ENCODE peak calls at places on chromosomes 6 and 20, in nine cellular contexts. G is neural progenitor cell, Z is heart left ventricle, V is HCT116, Q is astrocyte, C is heart right ventricle, B is DND-41, T is K562, X is lower lobe of right lung. R is an unnamed sample. For H3K9me3, the result is how much of the 10 kb centered on the place peaks cover.

GRCh38 chr20:47686545-47686944 is 98.7 kb downstream of the SULF2 start:
- DNase-seq in Z (no peak), Q (peak), V (no peak), T (no peak), B (no peak), G (no peak), C (no peak), X (no peak), R (peak)

GRCh38 chr6:4624726-4625125 is 151.5 kb upstream of the CDYL start:
- DNase-seq in Z (no peak), G (no peak), X (no peak), C (no peak), T (no peak), V (no peak), B (no peak), Q (peak), R (no peak)

GRCh38 chr6:14881399-14881798 is 364.5 kb upstream of the JARID2 start:
- DNase-seq in T (no peak), V (no peak), Q (peak), Z (no peak), G (no peak), C (peak), B (no peak), X (no peak), R (no peak)

GRCh38 chr6:164108869-164109769 is 694.6 kb downstream of the QKI start:
- DNase-seq in C (peak), Z (peak), X (peak), V (no peak), T (no peak), G (no peak), B (no peak), Q (peak), R (no peak)

GRCh38 chr20:57180954-57181353 is 85.5 kb downstream of the BMP7 start:
- DNase-seq in V (no peak), G (no peak), B (no peak), Z (no peak), T (no peak), C (no peak), X (no peak), Q (no peak), R (no peak)

GRCh38 chr20:35226126-35226774 is at the start of gene MMP24:
- DNase-seq in B (no peak), Z (no peak), X (no peak), V (no peak), G (peak), C (no peak), Q (no peak), T (peak), R (no peak)

GRCh38 chr20:47701612-47702011 is 83.7 kb downstream of the SULF2 start:
- DNase-seq in G (no peak), Q (peak), Z (peak), T (no peak), X (no peak), C (no peak), V (no peak), B (no peak), R (no peak)

GRCh38 chr6:14814016-14814415 is 431.9 kb upstream of the JARID2 start:
- DNase-seq in T (no peak), G (no peak), C (no peak), V (no peak), Q (no peak), X (no peak), Z (no peak), B (no peak), R (no peak)

GRCh38 chr6:1625926-1626413 is 16.3 kb downstream of the FOXC1 start:
- DNase-seq in C (no peak), T (no peak), X (no peak), Q (no peak), G (no peak), V (no peak), Z (no peak), B (no peak), R (no peak)

GRCh38 chr6:89257781-89258180 is 40.6 kb upstream of the GABRR1 start:
- DNase-seq in T (no peak), X (no peak), Z (no peak), Q (no peak), V (no peak), B (no peak), G (no peak), C (no peak), R (no peak)

GRCh38 chr6:46490425-46491200 is 636 bp downstream of the RCAN2 start:
- DNase-seq in B (no peak), Q (no peak), C (peak), X (no peak), V (no peak), T (peak), Z (no peak), G (peak), R (no peak)

GRCh38 chr6:46882622-46883021 is 39.1 kb downstream of the ADGRF5 start:
- DNase-seq in B (no peak), V (no peak), Q (no peak), G (no peak), C (no peak), Z (no peak), X (no peak), T (no peak), R (no peak)

GRCh38 chr20:51687071-51687470 is 81.1 kb downstream of the ATP9A start:
- DNase-seq in G (no peak), T (no peak), V (peak), B (no peak), Q (peak), X (no peak), C (no peak), Z (no peak), R (no peak)

GRCh38 chr20:56400001-56400640 is 7.7 kb downstream of the CSTF1 start:
- DNase-seq in G (peak), X (no peak), Z (no peak), C (peak), Q (peak), V (peak), T (peak), B (peak), R (peak)

GRCh38 chr20:51352790-51353189 is 189.7 kb downstream of the NFATC2 start:
- DNase-seq in X (no peak), C (no peak), T (no peak), G (no peak), V (no peak), B (no peak), Q (no peak), Z (no peak), R (no peak)

GRCh38 chr6:143513410-143513809 is 1.9 kb upstream of the FUCA2 start:
- DNase-seq in B (peak), X (peak), C (no peak), G (peak), Q (no peak), Z (no peak), V (no peak), T (peak), R (no peak)

GRCh38 chr6:11810854-11811643 is 32.4 kb upstream of the ADTRP start:
- DNase-seq in Z (no peak), B (no peak), T (no peak), G (no peak), V (no peak), C (no peak), X (no peak), Q (peak), R (no peak)

GRCh38 chr6:148240463-148240845 is 102.2 kb upstream of the SASH1 start:
- DNase-seq in T (no peak), G (no peak), Q (peak), X (no peak), C (peak), Z (no peak), B (no peak), V (no peak), R (peak)

GRCh38 chr6:127933852-127934840 is 33.3 kb upstream of the THEMIS start:
- DNase-seq in G (no peak), Q (no peak), C (no peak), B (no peak), T (no peak), V (no peak), X (no peak), Z (no peak), R (no peak)

GRCh38 chr6:33426590-33427563 is 7.0 kb downstream of the SYNGAP1 start:
- DNase-seq in V (no peak), G (peak), T (no peak), Q (no peak), B (no peak), X (no peak), C (no peak), Z (no peak), R (no peak)

GRCh38 chr20:3677733-3678132 is 4.1 kb downstream of the ADAM33 start:
- DNase-seq in B (no peak), Z (peak), G (no peak), T (no peak), X (no peak), V (no peak), Q (peak), C (peak), R (no peak)

GRCh38 chr20:327041-327945 is 1.9 kb downstream of the SOX12 start:
- DNase-seq in C (peak), Z (peak), B (peak), Q (peak), V (peak), X (peak), T (peak), G (peak), R (peak)

GRCh38 chr6:118735320-118735719 is 83.9 kb upstream of the CEP85L start:
- DNase-seq in Q (no peak), V (no peak), B (peak), X (no peak), G (peak), C (no peak), Z (no peak), T (peak), R (no peak)

GRCh38 chr20:64104667-64105451 is 2.5 kb downstream of the NPBWR2 start:
- DNase-seq in Z (peak), V (no peak), G (no peak), Q (no peak), C (no peak), X (peak), T (no peak), B (no peak), R (no peak)

GRCh38 chr20:47681977-47682812 is 103.1 kb downstream of the SULF2 start:
- DNase-seq in X (peak), V (no peak), Z (peak), T (no peak), C (peak), B (no peak), G (no peak), Q (peak), R (no peak)

GRCh38 chr6:37244430-37245310 is 12.9 kb upstream of the TBC1D22B start:
- DNase-seq in T (no peak), V (no peak), X (peak), G (no peak), B (no peak), Z (peak), Q (peak), C (peak), R (peak)

GRCh38 chr6:104540743-104541142 is 319.0 kb downstream of the HACE1 start:
- DNase-seq in X (no peak), C (no peak), Z (no peak), Q (peak), G (no peak), T (no peak), B (no peak), V (no peak), R (no peak)

GRCh38 chr6:43985329-43985728 is 141.9 kb downstream of the MRPL14 start:
- DNase-seq in X (peak), B (no peak), V (no peak), Z (no peak), C (no peak), G (no peak), T (no peak), Q (no peak), R (no peak)

GRCh38 chr6:105807905-105808304 is 278.2 kb upstream of the PRDM1 start:
- DNase-seq in Z (no peak), V (no peak), T (no peak), B (no peak), Q (no peak), X (no peak), G (no peak), C (no peak), R (no peak)

GRCh38 chr6:15512126-15512525 is 150.7 kb downstream of the DTNBP1 start:
- DNase-seq in Q (no peak), X (no peak), V (no peak), C (peak), B (peak), Z (no peak), G (peak), T (peak), R (no peak)

GRCh38 chr20:7493311-7493710 is 446.9 kb downstream of the HAO1 start:
- DNase-seq in B (no peak), C (no peak), V (no peak), Q (no peak), Z (no peak), X (no peak), G (no peak), T (no peak), R (no peak)

GRCh38 chr6:119978274-119978889 is 628.8 kb upstream of the MAN1A1 start:
- DNase-seq in X (no peak), G (peak), Q (peak), T (no peak), Z (no peak), B (no peak), C (no peak), V (no peak), R (no peak)

GRCh38 chr6:119511024-119511423 is 161.5 kb upstream of the MAN1A1 start:
- DNase-seq in V (no peak), Q (no peak), X (no peak), B (no peak), T (no peak), G (no peak), Z (no peak), C (no peak), R (no peak)

GRCh38 chr6:150380256-150380655 is 11.4 kb downstream of the IYD start:
- DNase-seq in Q (peak), X (no peak), V (no peak), G (no peak), T (no peak), Z (no peak), C (no peak), B (no peak), R (no peak)

GRCh38 chr6:42279144-42279781 is 61.6 kb upstream of the MRPS10 start:
- DNase-seq in Z (peak), C (no peak), B (no peak), T (no peak), G (no peak), V (no peak), X (no peak), Q (peak), R (no peak)

GRCh38 chr6:84280030-84280429 is 52.6 kb upstream of the CEP162 start:
- DNase-seq in T (no peak), C (no peak), Q (peak), G (no peak), X (no peak), V (no peak), B (no peak), Z (no peak), R (no peak)

DNA sequence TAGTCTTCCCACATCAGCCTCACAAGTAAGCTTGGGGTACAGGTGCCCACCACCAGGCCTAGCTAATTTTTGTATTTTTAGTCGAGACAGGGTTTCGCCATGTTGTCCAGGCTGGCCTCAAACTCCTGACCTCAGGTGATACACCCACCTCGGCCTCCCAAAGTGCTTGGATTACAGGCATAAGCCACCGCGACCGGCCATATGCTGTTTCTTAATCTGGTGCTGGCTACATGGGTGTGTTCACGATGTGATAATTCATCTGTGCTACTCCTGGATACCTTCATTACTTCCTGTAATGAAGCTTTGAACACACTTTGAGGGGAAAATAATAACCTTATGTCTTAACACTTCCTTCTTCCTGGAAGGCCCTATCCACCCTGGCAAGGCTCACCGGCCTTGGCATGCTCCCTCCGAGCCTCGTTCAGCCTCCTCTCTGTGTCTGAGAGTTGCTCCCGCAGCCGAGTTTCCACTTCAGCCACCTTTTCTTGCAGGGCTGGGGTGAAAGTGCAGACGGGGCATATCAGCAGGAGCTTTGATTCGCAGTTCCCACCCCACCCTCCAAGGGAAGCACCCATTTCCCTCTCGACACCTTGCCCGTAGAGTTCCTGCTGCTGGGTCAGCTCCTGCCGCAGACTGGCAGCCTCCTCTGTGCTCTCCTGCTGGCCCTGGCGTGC is 5.6 kb upstream of the PSORS1C2 start:
- DNase-seq in V (no peak), B (no peak), Z (no peak), C (no peak), X (no peak), G (no peak), T (no peak), Q (no peak), R (no peak)
- H3K9me3 ChIP-seq in V (under half), B (under half), Z (under half), C (under half), X (under half), G (under half), T (under half), Q (under half), R (under half)

GRCh38 chr6:56890066-56890465 is 64.8 kb upstream of the BEND6 start:
- DNase-seq in V (no peak), G (no peak), X (no peak), T (no peak), B (no peak), Q (no peak), C (no peak), Z (no peak), R (no peak)

GRCh38 chr6:56890683-56891429 is 64.1 kb upstream of the BEND6 start:
- DNase-seq in B (no peak), V (no peak), X (no peak), T (peak), Q (peak), Z (no peak), C (no peak), G (no peak), R (peak)

GRCh38 chr6:56888687-56889086 is 66.2 kb upstream of the BEND6 start:
- DNase-seq in V (no peak), C (no peak), G (no peak), T (no peak), Z (no peak), X (no peak), B (no peak), Q (no peak), R (no peak)

GRCh38 chr6:56889492-56889891 is 65.4 kb upstream of the BEND6 start:
- DNase-seq in Z (no peak), B (no peak), T (no peak), G (no peak), Q (no peak), C (no peak), V (no peak), X (no peak), R (no peak)

DNA sequence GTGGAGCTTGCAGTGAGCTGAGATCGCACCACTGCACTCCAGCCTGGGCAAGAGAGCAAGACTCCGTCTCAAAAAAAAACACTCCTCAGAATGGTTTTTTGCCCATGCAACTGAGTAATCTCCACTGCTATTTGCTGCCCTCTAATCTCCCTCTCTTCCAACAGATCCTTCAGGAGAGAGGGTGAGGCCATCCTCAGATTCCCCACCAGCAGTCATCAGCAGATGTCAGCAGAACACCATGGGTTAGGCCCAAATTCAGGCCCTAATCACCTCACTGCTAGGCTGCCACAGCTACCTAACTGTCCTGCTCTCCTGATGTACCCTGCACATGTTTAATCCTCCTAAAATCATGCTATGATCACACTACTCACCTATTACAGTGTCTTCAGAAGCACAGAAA is 63.2 kb upstream of the BEND6 start:
- DNase-seq in V (no peak), G (peak), Z (no peak), C (no peak), X (no peak), T (no peak), B (no peak), Q (no peak), R (peak)
- TF ChIP-seq CTCF in V (no peak), G (peak), Z (peak), C (no peak), X (no peak), T (peak), B (peak), Q (no peak), R (peak)

GRCh38 chr6:167666571-167667203 is 160.0 kb upstream of the AFDN start:
- DNase-seq in X (no peak), V (no peak), C (no peak), Q (no peak), T (no peak), B (no peak), Z (no peak), G (no peak), R (no peak)

GRCh38 chr6:167665698-167666380 is 160.9 kb upstream of the AFDN start:
- DNase-seq in T (no peak), Z (no peak), X (no peak), V (no peak), Q (no peak), C (no peak), B (no peak), G (no peak), R (no peak)

GRCh38 chr6:167663784-167664432 is 162.8 kb upstream of the AFDN start:
- DNase-seq in V (no peak), B (no peak), Z (no peak), G (no peak), T (no peak), X (no peak), C (no peak), Q (no peak), R (no peak)

GRCh38 chr6:167662881-167663205 is 163.9 kb upstream of the AFDN start:
- DNase-seq in Q (no peak), C (no peak), B (no peak), X (no peak), T (no peak), Z (no peak), G (no peak), V (no peak), R (no peak)

DNA sequence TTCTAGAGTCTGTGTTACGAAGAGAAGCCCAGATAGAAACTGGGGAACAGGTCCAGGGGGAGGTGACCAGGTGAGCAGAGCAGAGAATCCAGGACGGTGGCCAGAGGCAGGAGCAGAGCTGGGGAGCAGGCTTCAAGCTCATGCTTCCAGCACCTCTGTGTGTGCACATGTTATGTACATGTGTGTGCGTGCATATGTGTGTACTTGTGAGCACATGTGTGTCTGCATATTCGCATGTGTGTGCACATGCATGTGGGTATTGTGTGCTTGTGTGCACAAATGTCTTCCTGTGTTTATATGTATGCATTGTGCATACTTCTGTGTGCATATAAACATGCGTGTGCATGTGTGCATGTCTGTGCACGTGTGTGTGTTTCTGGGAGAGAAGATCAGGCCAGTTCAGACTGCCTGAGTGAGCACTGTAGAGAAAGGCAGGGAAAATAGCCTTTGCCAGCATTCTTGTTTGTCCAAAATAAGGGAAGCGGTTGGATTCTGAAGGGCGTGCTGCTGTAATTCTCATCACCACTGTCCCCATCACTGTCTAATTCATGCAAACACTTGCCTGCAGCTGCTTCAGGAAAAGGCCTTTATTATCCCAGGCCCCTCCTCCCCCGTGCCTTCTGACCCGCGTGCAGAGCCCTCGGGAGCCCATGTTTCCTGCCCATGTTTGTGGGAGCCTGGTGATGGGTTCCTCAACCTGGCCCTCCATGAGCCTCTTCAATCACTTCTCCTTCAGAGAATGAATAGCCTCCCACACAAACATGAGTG is 161.8 kb upstream of the AFDN start:
- DNase-seq in C (no peak), X (no peak), T (no peak), G (no peak), B (no peak), V (no peak), Z (no peak), Q (no peak), R (no peak)
- H3K9me3 ChIP-seq in C (under half), X (under half), T (under half), G (under half), B (under half), V (under half), Z (under half), Q (under half), R (half or more)

GRCh38 chr6:28565823-28566526 is 40.3 kb downstream of the GPX5 start:
- DNase-seq in G (no peak), V (no peak), T (peak), Q (no peak), X (no peak), Z (no peak), B (no peak), C (no peak), R (no peak)
- TF ChIP-seq CTCF in G (no peak), V (no peak), T (no peak), Q (no peak), X (no peak), Z (no peak), B (no peak), C (no peak), R (no peak)

GRCh38 chr6:60668428-60668827 is 1617.6 kb downstream of the KHDRBS2 start:
- DNase-seq in C (no peak), V (no peak), T (no peak), Q (no peak), X (no peak), Z (no peak), B (no peak), G (no peak), R (no peak)
- H3K9me3 ChIP-seq in C (under half), V (under half), T (under half), Q (under half), X (under half), Z (under half), B (under half), G (under half), R (under half)